ENCODE peak calls at places on chromosomes 12 and 14, in seven cellular contexts. One of them, this sample, is unnamed.

GRCh38 chr14:94880140-94880539 is 110.2 kb upstream of the GSC start:
- DNase-seq in H9: no peak
- DNase-seq in mesendoderm: no peak
- DNase-seq in H1: no peak
- DNase-seq in mesenchymal stem cell: no peak
- DNase-seq in neuronal stem cell: no peak
- DNase-seq in trophoblast cell: no peak
- DNase-seq in this sample: no peak

GRCh38 chr12:97910559-97910958 is 448.0 kb downstream of the RMST start:
- DNase-seq in H9: no peak
- DNase-seq in mesendoderm: no peak
- DNase-seq in H1: no peak
- DNase-seq in mesenchymal stem cell: no peak
- DNase-seq in neuronal stem cell: no peak
- DNase-seq in trophoblast cell: no peak
- DNase-seq in this sample: no peak

GRCh38 chr12:106790020-106790419 is 15.5 kb downstream of the RIC8B start:
- DNase-seq in H9: no peak
- DNase-seq in mesendoderm: no peak
- DNase-seq in H1: no peak
- DNase-seq in mesenchymal stem cell: no peak
- DNase-seq in neuronal stem cell: no peak
- DNase-seq in trophoblast cell: no peak
- DNase-seq in this sample: no peak

GRCh38 chr12:116916714-116917114 is 6.0 kb downstream of the FBXW8 start:
- DNase-seq in H9: no peak
- DNase-seq in mesendoderm: peak; percentile 80
- DNase-seq in H1: no peak
- DNase-seq in mesenchymal stem cell: peak; percentile 95
- DNase-seq in neuronal stem cell: no peak
- DNase-seq in trophoblast cell: peak; percentile 79
- DNase-seq in this sample: peak; percentile 84

GRCh38 chr14:101150010-101150409 is 246.5 kb upstream of the RTL1 start:
- DNase-seq in H9: no peak
- DNase-seq in mesendoderm: no peak
- DNase-seq in H1: no peak
- DNase-seq in mesenchymal stem cell: no peak
- DNase-seq in neuronal stem cell: no peak
- DNase-seq in trophoblast cell: no peak
- DNase-seq in this sample: no peak

GRCh38 chr14:26729851-26730250 is 132.0 kb upstream of the NOVA1 start:
- DNase-seq in H9: no peak
- DNase-seq in mesendoderm: no peak
- DNase-seq in H1: no peak
- DNase-seq in mesenchymal stem cell: no peak
- DNase-seq in neuronal stem cell: no peak
- DNase-seq in trophoblast cell: no peak
- DNase-seq in this sample: no peak

GRCh38 chr14:69816216-69816615 is 19.2 kb upstream of the SLC10A1 start:
- DNase-seq in H9: no peak
- DNase-seq in mesendoderm: no peak
- DNase-seq in H1: no peak
- DNase-seq in mesenchymal stem cell: no peak
- DNase-seq in neuronal stem cell: no peak
- DNase-seq in trophoblast cell: peak; percentile 64
- DNase-seq in this sample: no peak

GRCh38 chr14:31075144-31075543 is 49.0 kb upstream of the STRN3 start:
- DNase-seq in H9: no peak
- DNase-seq in mesendoderm: no peak
- DNase-seq in H1: no peak
- DNase-seq in mesenchymal stem cell: no peak
- DNase-seq in neuronal stem cell: no peak
- DNase-seq in trophoblast cell: no peak
- DNase-seq in this sample: no peak

GRCh38 chr12:116928504-116928903 is 17.8 kb downstream of the FBXW8 start:
- DNase-seq in H9: no peak
- DNase-seq in mesendoderm: peak; percentile 70
- DNase-seq in H1: no peak
- DNase-seq in mesenchymal stem cell: no peak
- DNase-seq in neuronal stem cell: no peak
- DNase-seq in trophoblast cell: no peak
- DNase-seq in this sample: no peak

GRCh38 chr14:78674820-78675219 is 504.6 kb downstream of the NRXN3 start:
- DNase-seq in H9: no peak
- DNase-seq in mesendoderm: no peak
- DNase-seq in H1: no peak
- DNase-seq in mesenchymal stem cell: no peak
- DNase-seq in neuronal stem cell: no peak
- DNase-seq in trophoblast cell: no peak
- DNase-seq in this sample: no peak

GRCh38 chr12:182381-182883 is 31.5 kb downstream of the SLC6A12 start:
- DNase-seq in H9: no peak
- DNase-seq in mesendoderm: no peak
- DNase-seq in H1: no peak
- DNase-seq in mesenchymal stem cell: peak; percentile 83
- DNase-seq in neuronal stem cell: no peak
- DNase-seq in trophoblast cell: no peak
- DNase-seq in this sample: peak; percentile 93

GRCh38 chr14:57533214-57533613 is 39.6 kb upstream of the CCDC198 start:
- DNase-seq in H9: no peak
- DNase-seq in mesendoderm: peak; percentile 49
- DNase-seq in H1: no peak
- DNase-seq in mesenchymal stem cell: peak; percentile 2
- DNase-seq in neuronal stem cell: peak; percentile 12
- DNase-seq in trophoblast cell: peak; percentile 55
- DNase-seq in this sample: no peak

GRCh38 chr12:98903875-98904274 is 258.8 kb downstream of the APAF1 start:
- DNase-seq in H9: no peak
- DNase-seq in mesendoderm: no peak
- DNase-seq in H1: no peak
- DNase-seq in mesenchymal stem cell: no peak
- DNase-seq in neuronal stem cell: no peak
- DNase-seq in trophoblast cell: no peak
- DNase-seq in this sample: no peak

GRCh38 chr12:95648990-95649791 is 97.9 kb upstream of the USP44 start:
- DNase-seq in H9: no peak
- DNase-seq in mesendoderm: no peak
- DNase-seq in H1: no peak
- DNase-seq in mesenchymal stem cell: no peak
- DNase-seq in neuronal stem cell: no peak
- DNase-seq in trophoblast cell: peak; percentile 96
- DNase-seq in this sample: peak; percentile 62

GRCh38 chr14:73467800-73468199 is 9.5 kb upstream of the NUMB start:
- DNase-seq in H9: no peak
- DNase-seq in mesendoderm: no peak
- DNase-seq in H1: no peak
- DNase-seq in mesenchymal stem cell: peak; percentile 43
- DNase-seq in neuronal stem cell: no peak
- DNase-seq in trophoblast cell: no peak
- DNase-seq in this sample: peak; percentile 74

GRCh38 chr14:44896275-44897040 is 65.3 kb downstream of the KLHL28 start:
- DNase-seq in H9: no peak
- DNase-seq in mesendoderm: no peak
- DNase-seq in H1: no peak
- DNase-seq in mesenchymal stem cell: no peak
- DNase-seq in neuronal stem cell: no peak
- DNase-seq in trophoblast cell: no peak
- DNase-seq in this sample: no peak

GRCh38 chr14:29310210-29310609 is 543.6 kb downstream of the FOXG1 start:
- DNase-seq in H9: no peak
- DNase-seq in mesendoderm: no peak
- DNase-seq in H1: no peak
- DNase-seq in mesenchymal stem cell: no peak
- DNase-seq in neuronal stem cell: no peak
- DNase-seq in trophoblast cell: no peak
- DNase-seq in this sample: no peak

GRCh38 chr14:46490150-46490769 is 161.3 kb downstream of the RPL10L start:
- DNase-seq in H9: peak; percentile 40
- DNase-seq in mesendoderm: peak; percentile 71
- DNase-seq in H1: no peak
- DNase-seq in mesenchymal stem cell: peak; percentile 45
- DNase-seq in neuronal stem cell: peak; percentile 5
- DNase-seq in trophoblast cell: no peak
- DNase-seq in this sample: no peak

GRCh38 chr12:56007892-56008471 is 10.9 kb downstream of the SUOX start:
- DNase-seq in H9: no peak
- DNase-seq in mesendoderm: peak; percentile 59
- DNase-seq in H1: no peak
- DNase-seq in mesenchymal stem cell: peak; percentile 33
- DNase-seq in neuronal stem cell: no peak
- DNase-seq in trophoblast cell: no peak
- DNase-seq in this sample: no peak

GRCh38 chr12:96236221-96236822 is 42.1 kb downstream of the ELK3 start:
- DNase-seq in H9: no peak
- DNase-seq in mesendoderm: no peak
- DNase-seq in H1: no peak
- DNase-seq in mesenchymal stem cell: no peak
- DNase-seq in neuronal stem cell: no peak
- DNase-seq in trophoblast cell: no peak
- DNase-seq in this sample: peak; percentile 51

GRCh38 chr14:55356913-55357312 is 54.7 kb downstream of the ATG14 start:
- DNase-seq in H9: no peak
- DNase-seq in mesendoderm: no peak
- DNase-seq in H1: no peak
- DNase-seq in mesenchymal stem cell: no peak
- DNase-seq in neuronal stem cell: no peak
- DNase-seq in trophoblast cell: no peak
- DNase-seq in this sample: no peak

GRCh38 chr12:87756111-87756510 is 273.1 kb downstream of the C12orf50 start:
- DNase-seq in H9: no peak
- DNase-seq in mesendoderm: no peak
- DNase-seq in H1: no peak
- DNase-seq in mesenchymal stem cell: peak; percentile 97
- DNase-seq in neuronal stem cell: no peak
- DNase-seq in trophoblast cell: no peak
- DNase-seq in this sample: peak; percentile 99

GRCh38 chr12:30691122-30691879 is 4.4 kb downstream of the IPO8 start:
- DNase-seq in H9: no peak
- DNase-seq in mesendoderm: no peak
- DNase-seq in H1: no peak
- DNase-seq in mesenchymal stem cell: peak; percentile 85
- DNase-seq in neuronal stem cell: no peak
- DNase-seq in trophoblast cell: peak; percentile 43
- DNase-seq in this sample: peak; percentile 85

GRCh38 chr12:115199831-115200230 is 515.9 kb upstream of the TBX3 start:
- DNase-seq in H9: no peak
- DNase-seq in mesendoderm: no peak
- DNase-seq in H1: no peak
- DNase-seq in mesenchymal stem cell: peak; percentile 35
- DNase-seq in neuronal stem cell: no peak
- DNase-seq in trophoblast cell: peak; percentile 3
- DNase-seq in this sample: peak; percentile 80

GRCh38 chr12:31724597-31724996 is 4.2 kb downstream of the AMN1 start:
- DNase-seq in H9: no peak
- DNase-seq in mesendoderm: no peak
- DNase-seq in H1: no peak
- DNase-seq in mesenchymal stem cell: no peak
- DNase-seq in neuronal stem cell: no peak
- DNase-seq in trophoblast cell: no peak
- DNase-seq in this sample: no peak
- H2AK5ac ChIP-seq in H9: no peak overlapping the region
- H2AK5ac ChIP-seq in mesendoderm: no peak overlapping the region
- H2AK5ac ChIP-seq in H1: no peak overlapping the region
- H2AK5ac ChIP-seq in mesenchymal stem cell: no peak overlapping the region
- H2AK5ac ChIP-seq in neuronal stem cell: no peak overlapping the region
- H2AK5ac ChIP-seq in trophoblast cell: no peak overlapping the region
- H2AK5ac ChIP-seq in this sample: no peak overlapping the region

GRCh38 chr14:89926709-89927108 is 27.8 kb downstream of the EFCAB11 start:
- DNase-seq in H9: no peak
- DNase-seq in mesendoderm: no peak
- DNase-seq in H1: no peak
- DNase-seq in mesenchymal stem cell: no peak
- DNase-seq in neuronal stem cell: no peak
- DNase-seq in trophoblast cell: no peak
- DNase-seq in this sample: peak; percentile 47
- H3K9ac ChIP-seq in H9: no peak overlapping the region
- H3K9ac ChIP-seq in mesendoderm: no peak overlapping the region
- H3K9ac ChIP-seq in H1: no peak overlapping the region
- H3K9ac ChIP-seq in mesenchymal stem cell: peak overlapping the region; percentile 50
- H3K9ac ChIP-seq in neuronal stem cell: no peak overlapping the region
- H3K9ac ChIP-seq in trophoblast cell: no peak overlapping the region
- H3K9ac ChIP-seq in this sample: no peak overlapping the region

GRCh38 chr14:53634793-53635192 is 321.8 kb downstream of the BMP4 start:
- DNase-seq in H9: no peak
- DNase-seq in mesendoderm: no peak
- DNase-seq in H1: no peak
- DNase-seq in mesenchymal stem cell: no peak
- DNase-seq in neuronal stem cell: no peak
- DNase-seq in trophoblast cell: peak; percentile 7
- DNase-seq in this sample: no peak

GRCh38 chr14:53626771-53627170 is 329.9 kb downstream of the BMP4 start:
- DNase-seq in H9: no peak
- DNase-seq in mesendoderm: no peak
- DNase-seq in H1: no peak
- DNase-seq in mesenchymal stem cell: no peak
- DNase-seq in neuronal stem cell: no peak
- DNase-seq in trophoblast cell: no peak
- DNase-seq in this sample: no peak

GRCh38 chr14:53628747-53629146 is 327.9 kb downstream of the BMP4 start:
- DNase-seq in H9: no peak
- DNase-seq in mesendoderm: no peak
- DNase-seq in H1: no peak
- DNase-seq in mesenchymal stem cell: no peak
- DNase-seq in neuronal stem cell: no peak
- DNase-seq in trophoblast cell: no peak
- DNase-seq in this sample: no peak

GRCh38 chr14:53630336-53630735 is 326.3 kb downstream of the BMP4 start:
- DNase-seq in H9: no peak
- DNase-seq in mesendoderm: no peak
- DNase-seq in H1: no peak
- DNase-seq in mesenchymal stem cell: no peak
- DNase-seq in neuronal stem cell: no peak
- DNase-seq in trophoblast cell: no peak
- DNase-seq in this sample: no peak
- H2AK5ac ChIP-seq in H9: no peak overlapping the region
- H2AK5ac ChIP-seq in mesendoderm: no peak overlapping the region
- H2AK5ac ChIP-seq in H1: no peak overlapping the region
- H2AK5ac ChIP-seq in mesenchymal stem cell: no peak overlapping the region
- H2AK5ac ChIP-seq in neuronal stem cell: no peak overlapping the region
- H2AK5ac ChIP-seq in trophoblast cell: no peak overlapping the region
- H2AK5ac ChIP-seq in this sample: no peak overlapping the region

GRCh38 chr12:22744197-22744596 is 119.2 kb downstream of the ETNK1 start:
- DNase-seq in H9: no peak
- DNase-seq in mesendoderm: no peak
- DNase-seq in H1: no peak
- DNase-seq in mesenchymal stem cell: no peak
- DNase-seq in neuronal stem cell: no peak
- DNase-seq in trophoblast cell: no peak
- DNase-seq in this sample: no peak
- H3K9ac ChIP-seq in H9: no peak overlapping the region
- H3K9ac ChIP-seq in mesendoderm: no peak overlapping the region
- H3K9ac ChIP-seq in H1: no peak overlapping the region
- H3K9ac ChIP-seq in mesenchymal stem cell: no peak overlapping the region
- H3K9ac ChIP-seq in neuronal stem cell: no peak overlapping the region
- H3K9ac ChIP-seq in trophoblast cell: no peak overlapping the region
- H3K9ac ChIP-seq in this sample: no peak overlapping the region